ENCODE peak calls at places on chromosomes 11 and 22, in eight cellular contexts. G is lower lobe of right lung, Y is Calu3, Z is AG10803, A is epithelial cell of esophagus, L is fibroblast of villous mesenchyme, N is HCT116, O is AG04450. E is an unnamed sample.

GRCh38 chr11:15687342-15687741 is 572.6 kb downstream of the INSC start:
- DNase-seq in G (no peak), Y (no peak), Z (no peak), A (no peak), L (no peak), N (no peak), O (no peak), E (no peak)

GRCh38 chr11:65565624-65566453 is 4.4 kb upstream of the ZNRD2 start:
- DNase-seq in G (no peak), Y (no peak), Z (no peak), A (no peak), L (no peak), N (no peak), O (no peak), E (no peak)

GRCh38 chr22:48368975-48369525 is 1458.6 kb downstream of the BRD1 start:
- DNase-seq in G (no peak), Y (no peak), Z (no peak), A (no peak), L (no peak), N (no peak), O (no peak), E (no peak)

GRCh38 chr11:73374130-73374529 is 2.1 kb upstream of the RELT start:
- DNase-seq in G (no peak), Y (no peak), Z (peak; percentile 60), A (no peak), L (peak; percentile 53), N (no peak), O (no peak), E (no peak)

GRCh38 chr11:46392421-46393230 is 1.1 kb upstream of the CHRM4 start:
- DNase-seq in G (peak; percentile 89), Y (peak; percentile 89), Z (peak; percentile 71), A (peak; percentile 81), L (peak; percentile 83), N (no peak), O (peak; percentile 48), E (peak; percentile 69)

GRCh38 chr11:133570376-133570775 is 38.1 kb upstream of the OPCML start:
- DNase-seq in G (no peak), Y (no peak), Z (no peak), A (peak; percentile 53), L (no peak), N (no peak), O (no peak), E (no peak)

GRCh38 chr11:8604078-8604723 is 10.2 kb upstream of the STK33 start:
- DNase-seq in G (peak; percentile 63), Y (peak; percentile 54), Z (peak; percentile 100), A (peak; percentile 100), L (peak; percentile 100), N (peak; percentile 63), O (peak; percentile 100), E (no peak)

GRCh38 chr22:41913842-41914534 is 886 bp downstream of the SHISA8 start:
- DNase-seq in G (no peak), Y (no peak), Z (no peak), A (no peak), L (no peak), N (no peak), O (no peak), E (no peak)

GRCh38 chr11:69320756-69321741 is 27.1 kb downstream of the MYEOV start:
- DNase-seq in G (no peak), Y (no peak), Z (peak; percentile 11), A (no peak), L (peak; percentile 19), N (no peak), O (no peak), E (no peak)

GRCh38 chr11:112128483-112129121 is 35.3 kb downstream of the IL18 start:
- DNase-seq in G (no peak), Y (peak; percentile 36), Z (peak; percentile 81), A (peak; percentile 87), L (peak; percentile 84), N (peak; percentile 87), O (peak; percentile 10), E (peak; percentile 62)

GRCh38 chr22:47015589-47016178 is 253.2 kb downstream of the TBC1D22A start:
- DNase-seq in G (no peak), Y (no peak), Z (no peak), A (no peak), L (no peak), N (no peak), O (no peak), E (peak; percentile 23)

GRCh38 chr11:85939099-85940015 is 84.2 kb downstream of the CCDC83 start:
- DNase-seq in G (no peak), Y (no peak), Z (no peak), A (no peak), L (no peak), N (no peak), O (no peak), E (no peak)

GRCh38 chr11:133526790-133527189 is 5.5 kb downstream of the OPCML start:
- DNase-seq in G (no peak), Y (no peak), Z (no peak), A (no peak), L (no peak), N (no peak), O (no peak), E (no peak)

DNA sequence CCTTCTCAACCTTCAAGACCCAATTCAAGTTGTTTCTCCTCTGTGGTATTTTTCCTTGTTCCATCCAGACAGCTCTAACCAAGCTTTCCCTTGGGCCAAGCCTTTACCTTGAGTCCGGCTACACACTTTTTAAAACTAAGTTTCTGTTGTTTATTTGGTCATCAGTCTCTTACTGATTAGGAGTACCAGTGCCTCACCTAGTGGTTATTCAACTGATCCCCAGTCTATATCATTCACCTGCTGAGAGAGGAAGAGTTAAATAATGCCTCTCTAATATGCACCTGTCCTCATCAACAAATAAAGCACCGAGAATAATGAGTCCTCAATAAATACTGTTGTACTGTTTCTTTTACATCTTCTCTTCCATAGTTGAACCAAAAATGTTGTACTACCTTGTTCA is 160.8 kb downstream of the MSANTD4 start:
- DNase-seq in G (no peak), Y (no peak), Z (no peak), A (peak; percentile 33), L (no peak), N (no peak), O (no peak), E (no peak)
- TF ChIP-seq CTCF in G (no peak), Y (no peak), Z (no peak), A (peak; percentile 50), L (peak; percentile 34), N (no peak), O (peak; percentile 48), E (peak; percentile 9)

DNA sequence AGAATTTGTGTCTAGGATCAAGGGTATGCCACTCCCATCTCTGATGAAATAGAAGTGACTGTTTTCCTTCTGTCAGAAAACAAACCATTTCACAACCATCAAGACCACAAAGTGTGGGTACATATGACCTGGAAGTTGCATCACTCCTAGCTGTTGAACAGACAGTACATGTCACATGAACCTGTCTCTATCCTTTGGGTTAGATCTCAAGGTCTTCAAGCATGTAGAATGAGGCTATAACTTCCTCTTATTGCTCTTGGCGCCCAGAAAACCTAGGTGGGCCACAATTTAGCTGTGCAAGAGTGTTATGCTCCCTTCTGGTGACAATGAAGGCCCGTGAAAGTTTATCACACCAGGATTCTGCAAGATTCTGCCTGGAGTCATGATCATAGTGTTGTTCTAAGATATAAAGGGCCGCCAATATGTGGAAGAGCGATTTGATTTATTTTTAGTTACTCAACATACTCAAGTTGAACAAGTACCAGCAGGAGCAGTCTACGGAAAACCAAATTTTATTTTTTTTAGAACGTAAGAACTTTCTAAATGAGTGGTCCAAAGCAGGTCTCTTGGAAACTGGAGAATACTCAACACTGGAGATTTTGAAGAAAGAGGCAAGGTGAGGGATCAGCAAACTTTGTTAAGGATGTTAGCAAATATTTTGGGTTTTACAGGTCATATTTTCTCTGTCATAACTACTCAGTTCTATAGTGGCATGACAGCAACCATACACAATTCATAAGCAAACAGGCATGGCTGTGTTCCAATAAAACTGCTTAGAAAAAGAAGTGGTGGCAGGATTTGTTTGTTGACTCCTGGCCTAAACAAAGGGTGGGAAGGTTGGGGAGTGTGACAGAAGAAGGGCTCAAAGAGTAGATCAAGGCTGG is 101.8 kb downstream of the USP35 start:
- DNase-seq in G (no peak), Y (peak; percentile 28), Z (peak; percentile 85), A (peak; percentile 90), L (peak; percentile 95), N (no peak), O (peak; percentile 3), E (no peak)
- TF ChIP-seq CTCF in G (no peak), Y (no peak), Z (no peak), A (no peak), L (no peak), N (no peak), O (no peak), E (no peak)

DNA sequence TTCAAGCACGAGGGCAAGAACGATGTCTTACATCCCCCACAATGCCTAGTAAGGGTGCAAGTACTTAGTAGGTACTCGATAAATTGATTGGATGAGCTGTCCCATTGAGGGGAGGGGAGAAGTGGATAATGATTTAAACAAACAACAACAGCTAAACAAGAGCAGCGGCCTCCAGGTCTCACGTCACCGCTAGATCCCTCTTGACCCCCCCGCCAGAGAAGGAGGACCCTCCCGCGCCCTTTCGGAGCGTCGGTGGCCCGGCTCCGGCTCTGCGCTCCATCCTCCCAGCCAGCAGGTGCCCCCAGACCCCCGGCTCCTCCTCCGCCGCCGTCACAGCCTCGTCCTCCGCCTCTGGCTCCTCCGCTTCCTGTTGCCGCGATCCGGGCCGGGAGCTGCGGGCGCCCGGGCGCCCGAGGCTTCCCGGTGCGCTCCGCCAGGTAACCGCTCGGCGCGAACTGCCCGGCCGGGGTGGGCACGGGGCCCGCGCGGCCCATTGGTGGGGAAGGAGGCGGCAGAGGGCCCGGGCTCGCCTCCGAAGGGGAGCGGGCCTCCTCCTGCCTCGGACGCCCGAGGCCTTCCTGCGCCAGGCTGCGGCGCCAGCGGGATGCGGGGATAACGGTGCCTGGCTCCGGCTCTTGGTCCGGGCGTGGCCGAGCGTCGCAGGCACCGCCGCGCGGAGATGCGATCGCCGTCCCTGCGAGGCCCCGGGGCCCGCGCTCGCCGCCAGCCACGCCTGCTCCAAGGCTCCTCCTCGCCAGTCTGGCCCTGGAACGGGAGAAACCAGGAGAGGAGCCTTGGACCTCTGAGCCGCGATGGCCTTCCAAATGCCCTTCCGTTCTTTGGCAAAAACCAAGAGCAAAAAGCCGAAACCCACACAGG is at the start of gene TLCD5:
- DNase-seq in G (peak; percentile 69), Y (peak; percentile 71), Z (peak; percentile 64), A (peak; percentile 53), L (peak; percentile 72), N (peak; percentile 54), O (no peak), E (peak; percentile 80)
- TF ChIP-seq CTCF in G (no peak), Y (no peak), Z (peak; percentile 23), A (no peak), L (peak; percentile 20), N (peak; percentile 19), O (peak; percentile 15), E (no peak)

GRCh38 chr11:76491644-76492043 is 46.8 kb downstream of the EMSY start:
- DNase-seq in G (no peak), Y (no peak), Z (no peak), A (peak; percentile 3), L (no peak), N (no peak), O (no peak), E (no peak)
- TF ChIP-seq CTCF in G (no peak), Y (no peak), Z (no peak), A (no peak), L (no peak), N (no peak), O (peak; percentile 7), E (no peak)

GRCh38 chr11:2631161-2631560 is 68.6 kb downstream of the KCNQ1OT1 start:
- DNase-seq in G (no peak), Y (no peak), Z (no peak), A (no peak), L (no peak), N (no peak), O (no peak), E (no peak)
- TF ChIP-seq CTCF in G (no peak), Y (no peak), Z (no peak), A (no peak), L (no peak), N (no peak), O (no peak), E (no peak)